ENCODE peak calls at places on chromosome 19, in seven cellular contexts. Q is stimulated activated CD4-positive, alpha-beta T cell treated with anti-CD3 and anti-CD28 coated beads, Interleukin-4, amount 100 ng/mL, for 48 hours; A is RKO; E is WTC11; H is glutamatergic neuron; P is dorsolateral prefrontal cortex; N is IMR-90. W is an unnamed sample.

GRCh38 chr19:46691948-46692347 is 25.0 kb downstream of the PRKD2 start:
- DNase-seq in Q (no peak), A (no peak), E (no peak), H (no peak), P (no peak), N (no peak), W (no peak)

GRCh38 chr19:16371540-16371986 is 46.9 kb downstream of the KLF2 start:
- DNase-seq in Q (peak; percentile 75), A (no peak), E (no peak), H (no peak), P (no peak), N (no peak), W (no peak)

GRCh38 chr19:48970923-48971395 is 5.8 kb downstream of the FTL start:
- DNase-seq in Q (peak; percentile 78), A (no peak), E (peak; percentile 91), H (peak; percentile 92), P (peak; percentile 84), N (peak; percentile 77), W (peak; percentile 37)

GRCh38 chr19:47899335-47899734 is 13.2 kb upstream of the SULT2A1 start:
- DNase-seq in Q (no peak), A (no peak), E (no peak), H (no peak), P (no peak), N (no peak), W (no peak)

GRCh38 chr19:7924651-7925170 is 1.2 kb downstream of the CTXN1 start:
- DNase-seq in Q (no peak), A (no peak), E (no peak), H (no peak), P (no peak), N (no peak), W (no peak)

GRCh38 chr19:39795001-39795400 is 16.3 kb downstream of the LEUTX start:
- DNase-seq in Q (no peak), A (no peak), E (no peak), H (no peak), P (no peak), N (no peak), W (no peak)

GRCh38 chr19:41233748-41234240 is 14.8 kb downstream of the AXL start:
- DNase-seq in Q (no peak), A (no peak), E (no peak), H (no peak), P (no peak), N (no peak), W (no peak)

GRCh38 chr19:35053667-35054293 is 12.3 kb downstream of the HPN start:
- DNase-seq in Q (no peak), A (no peak), E (no peak), H (no peak), P (no peak), N (no peak), W (no peak)

GRCh38 chr19:33998739-33999345 is 173.5 kb upstream of the LSM14A start:
- DNase-seq in Q (no peak), A (no peak), E (no peak), H (no peak), P (no peak), N (no peak), W (no peak)

GRCh38 chr19:16944626-16945363 is 56.0 kb downstream of the F2RL3 start:
- DNase-seq in Q (no peak), A (no peak), E (no peak), H (no peak), P (peak; percentile 48), N (no peak), W (no peak)

GRCh38 chr19:28234637-28235036 is 978.3 kb downstream of the UQCRFS1 start:
- DNase-seq in Q (no peak), A (no peak), E (no peak), H (no peak), P (no peak), N (no peak), W (no peak)

GRCh38 chr19:15934332-15935078 is at the start of gene CYP4F11:
- DNase-seq in Q (no peak), A (peak; percentile 9), E (no peak), H (no peak), P (peak; percentile 54), N (no peak), W (peak; percentile 33)

GRCh38 chr19:20154636-20155035 is 12.4 kb upstream of the ZNF486 start:
- DNase-seq in Q (no peak), A (no peak), E (no peak), H (no peak), P (no peak), N (no peak), W (no peak)

GRCh38 chr19:7871530-7872305 is 2.5 kb downstream of the PRR36 start:
- DNase-seq in Q (peak; percentile 80), A (peak; percentile 90), E (peak; percentile 100), H (peak; percentile 92), P (peak; percentile 73), N (peak; percentile 85), W (peak; percentile 58)

GRCh38 chr19:7488736-7489353 is at the start of gene PEX11G:
- DNase-seq in Q (peak; percentile 83), A (peak; percentile 89), E (peak; percentile 95), H (peak; percentile 97), P (peak; percentile 95), N (peak; percentile 81), W (peak; percentile 61)

GRCh38 chr19:47379398-47379938 is 30.4 kb downstream of the DHX34 start:
- DNase-seq in Q (no peak), A (no peak), E (no peak), H (peak; percentile 46), P (peak; percentile 88), N (no peak), W (peak; percentile 72)

GRCh38 chr19:36371886-36372285 is 7.1 kb downstream of the ZFP14 start:
- DNase-seq in Q (no peak), A (no peak), E (no peak), H (no peak), P (no peak), N (no peak), W (no peak)

GRCh38 chr19:41619018-41619571 is 7.8 kb downstream of the CEACAM4 start:
- DNase-seq in Q (no peak), A (no peak), E (no peak), H (no peak), P (no peak), N (no peak), W (no peak)

GRCh38 chr19:49555600-49556411 is 24.6 kb downstream of the NOSIP start:
- DNase-seq in Q (peak; percentile 73), A (no peak), E (peak; percentile 95), H (peak; percentile 76), P (no peak), N (no peak), W (no peak)

GRCh38 chr19:2394054-2394668 is 33.2 kb downstream of the TIMM13 start:
- DNase-seq in Q (no peak), A (no peak), E (no peak), H (no peak), P (no peak), N (no peak), W (no peak)

GRCh38 chr19:39407644-39408391 is 1.2 kb downstream of the ZFP36 start:
- DNase-seq in Q (no peak), A (peak; percentile 58), E (no peak), H (peak; percentile 30), P (no peak), N (no peak), W (no peak)

GRCh38 chr19:41309225-41310030 is 544 bp upstream of the CCDC97 start:
- DNase-seq in Q (no peak), A (no peak), E (no peak), H (no peak), P (no peak), N (no peak), W (no peak)

GRCh38 chr19:4144666-4145261 is 8.7 kb upstream of the CREB3L3 start:
- DNase-seq in Q (no peak), A (no peak), E (no peak), H (no peak), P (no peak), N (peak; percentile 43), W (no peak)

GRCh38 chr19:43782689-43783231 is 2.0 kb upstream of the KCNN4 start:
- DNase-seq in Q (no peak), A (no peak), E (no peak), H (no peak), P (no peak), N (no peak), W (no peak)

GRCh38 chr19:887599-887998 is 5.4 kb downstream of the MED16 start:
- DNase-seq in Q (no peak), A (no peak), E (no peak), H (no peak), P (no peak), N (no peak), W (no peak)

GRCh38 chr19:43781630-43782310 is 997 bp upstream of the KCNN4 start:
- DNase-seq in Q (no peak), A (peak; percentile 58), E (no peak), H (no peak), P (no peak), N (no peak), W (no peak)

GRCh38 chr19:6705931-6706632 is 14.4 kb downstream of the C3 start:
- DNase-seq in Q (no peak), A (no peak), E (no peak), H (no peak), P (no peak), N (no peak), W (no peak)

GRCh38 chr19:547117-547516 is 3.3 kb downstream of the GZMM start:
- DNase-seq in Q (no peak), A (no peak), E (no peak), H (no peak), P (no peak), N (no peak), W (no peak)

GRCh38 chr19:13430790-13431582 is 75.3 kb downstream of the CACNA1A start:
- DNase-seq in Q (peak; percentile 32), A (peak; percentile 43), E (peak; percentile 82), H (peak; percentile 56), P (peak; percentile 54), N (peak; percentile 42), W (no peak)

GRCh38 chr19:50309396-50310125 is 19.6 kb downstream of the KCNC3 start:
- DNase-seq in Q (no peak), A (no peak), E (peak; percentile 12), H (no peak), P (no peak), N (no peak), W (no peak)

GRCh38 chr19:2187164-2187563 is 23.4 kb downstream of the DOT1L start:
- DNase-seq in Q (no peak), A (no peak), E (no peak), H (no peak), P (no peak), N (no peak), W (no peak)

GRCh38 chr19:17281391-17282304 is at the start of gene ANKLE1:
- DNase-seq in Q (peak; percentile 38), A (no peak), E (peak; percentile 68), H (peak; percentile 78), P (peak; percentile 57), N (no peak), W (no peak)

GRCh38 chr19:3908266-3909054 is 24.4 kb upstream of the NMRK2 start:
- DNase-seq in Q (no peak), A (no peak), E (no peak), H (no peak), P (no peak), N (no peak), W (no peak)

GRCh38 chr19:20503536-20503935 is 62.0 kb downstream of the ZNF737 start:
- DNase-seq in Q (no peak), A (peak; percentile 69), E (no peak), H (no peak), P (no peak), N (peak; percentile 35), W (no peak)

GRCh38 chr19:33301900-33302174 is 497 bp downstream of the CEBPA start:
- DNase-seq in Q (no peak), A (no peak), E (no peak), H (no peak), P (no peak), N (no peak), W (no peak)

GRCh38 chr19:28737021-28737525 is 475.9 kb downstream of the UQCRFS1 start:
- DNase-seq in Q (no peak), A (peak; percentile 61), E (no peak), H (no peak), P (no peak), N (peak; percentile 44), W (no peak)

GRCh38 chr19:46218160-46218559 is 11.4 kb upstream of the IGFL1 start:
- DNase-seq in Q (no peak), A (peak; percentile 58), E (peak; percentile 81), H (no peak), P (no peak), N (peak; percentile 6), W (no peak)

W was measured in amygdala.